ENCODE peak calls at places on chromosomes 6 and 20, in four cellular contexts. One of them, this sample, is unnamed.
A peak's percentile ranks its signal among the peaks of the same experiment; 100 is the strongest.

GRCh38 chr6:39899540-39900295 is 34.5 kb downstream of the MOCS1 start:
- DNase-seq in foreskin keratinocyte: no peak
- DNase-seq in astrocyte of the spinal cord: no peak
- DNase-seq in GM20000: no peak
- DNase-seq in this sample: no peak

GRCh38 chr6:89984926-89985743 is 90.9 kb downstream of the GJA10 start:
- DNase-seq in astrocyte of the spinal cord: peak; percentile 73
- DNase-seq in foreskin keratinocyte: no peak
- DNase-seq in GM20000: no peak
- DNase-seq in this sample: peak; percentile 16

GRCh38 chr20:50368813-50369224 is 141.4 kb upstream of the PTPN1 start:
- DNase-seq in foreskin keratinocyte: no peak
- DNase-seq in GM20000: no peak
- DNase-seq in astrocyte of the spinal cord: no peak
- DNase-seq in this sample: no peak

GRCh38 chr6:38185752-38186151 is 366.2 kb downstream of the ZFAND3 start:
- DNase-seq in astrocyte of the spinal cord: no peak
- DNase-seq in GM20000: no peak
- DNase-seq in foreskin keratinocyte: no peak
- DNase-seq in this sample: no peak

GRCh38 chr6:25369450-25370086 is 90.4 kb downstream of the CARMIL1 start:
- DNase-seq in astrocyte of the spinal cord: no peak
- DNase-seq in foreskin keratinocyte: no peak
- DNase-seq in GM20000: peak; percentile 11
- DNase-seq in this sample: no peak

GRCh38 chr20:32922466-32922865 is 63.7 kb downstream of the EFCAB8 start:
- DNase-seq in GM20000: no peak
- DNase-seq in foreskin keratinocyte: no peak
- DNase-seq in astrocyte of the spinal cord: no peak
- DNase-seq in this sample: no peak

GRCh38 chr20:38307371-38308046 is 3.6 kb downstream of the BPI start:
- DNase-seq in GM20000: no peak
- DNase-seq in astrocyte of the spinal cord: peak; percentile 61
- DNase-seq in foreskin keratinocyte: peak; percentile 17
- DNase-seq in this sample: no peak

GRCh38 chr20:50815162-50815989 is 20.5 kb downstream of the BCAS4 start:
- DNase-seq in GM20000: no peak
- DNase-seq in astrocyte of the spinal cord: peak; percentile 79
- DNase-seq in foreskin keratinocyte: no peak
- DNase-seq in this sample: no peak

GRCh38 chr6:36607782-36608386 is 13.7 kb downstream of the SRSF3 start:
- DNase-seq in astrocyte of the spinal cord: no peak
- DNase-seq in foreskin keratinocyte: peak; percentile 93
- DNase-seq in GM20000: no peak
- DNase-seq in this sample: no peak

GRCh38 chr6:85394853-85395538 is 54.9 kb upstream of the NT5E start:
- DNase-seq in GM20000: no peak
- DNase-seq in astrocyte of the spinal cord: peak; percentile 49
- DNase-seq in foreskin keratinocyte: no peak
- DNase-seq in this sample: no peak

GRCh38 chr6:63487123-63487813 is 85.0 kb upstream of the LOC128125822 start:
- DNase-seq in foreskin keratinocyte: peak; percentile 35
- DNase-seq in astrocyte of the spinal cord: no peak
- DNase-seq in GM20000: no peak
- DNase-seq in this sample: no peak

GRCh38 chr6:150813993-150814359 is 51.5 kb upstream of the MTHFD1L start:
- DNase-seq in GM20000: peak; percentile 55
- DNase-seq in foreskin keratinocyte: peak; percentile 76
- DNase-seq in astrocyte of the spinal cord: peak; percentile 50
- DNase-seq in this sample: peak; percentile 53

GRCh38 chr20:21125072-21125848 is 622 bp upstream of the KIZ start:
- DNase-seq in GM20000: peak; percentile 12
- DNase-seq in astrocyte of the spinal cord: no peak
- DNase-seq in foreskin keratinocyte: no peak
- DNase-seq in this sample: no peak
- TF ChIP-seq CTCF in GM20000: no peak
- TF ChIP-seq CTCF in astrocyte of the spinal cord: no peak
- TF ChIP-seq CTCF in foreskin keratinocyte: no peak
- TF ChIP-seq CTCF in this sample: no peak

GRCh38 chr6:28212510-28213212 is 12.4 kb upstream of the ZSCAN9 start:
- DNase-seq in GM20000: peak; percentile 69
- DNase-seq in astrocyte of the spinal cord: peak; percentile 86
- DNase-seq in foreskin keratinocyte: peak; percentile 86
- DNase-seq in this sample: peak; percentile 74
- TF ChIP-seq CTCF in GM20000: peak; percentile 8
- TF ChIP-seq CTCF in astrocyte of the spinal cord: no peak
- TF ChIP-seq CTCF in foreskin keratinocyte: peak; percentile 66
- TF ChIP-seq CTCF in this sample: no peak

GRCh38 chr6:118252474-118252873 is 295.6 kb upstream of the PLN start:
- DNase-seq in GM20000: peak; percentile 22
- DNase-seq in foreskin keratinocyte: no peak
- DNase-seq in astrocyte of the spinal cord: no peak
- DNase-seq in this sample: peak; percentile 25
- TF ChIP-seq CTCF in GM20000: no peak
- TF ChIP-seq CTCF in foreskin keratinocyte: no peak
- TF ChIP-seq CTCF in astrocyte of the spinal cord: no peak
- TF ChIP-seq CTCF in this sample: no peak

GRCh38 chr20:60011512-60012507 is 53.6 kb downstream of the CDH26 start:
- DNase-seq in GM20000: no peak
- DNase-seq in astrocyte of the spinal cord: no peak
- DNase-seq in foreskin keratinocyte: no peak
- DNase-seq in this sample: no peak

GRCh38 chr20:60010689-60011417 is 52.6 kb downstream of the CDH26 start:
- DNase-seq in astrocyte of the spinal cord: no peak
- DNase-seq in foreskin keratinocyte: no peak
- DNase-seq in GM20000: no peak
- DNase-seq in this sample: no peak

GRCh38 chr20:60009318-60009717 is 51.1 kb downstream of the CDH26 start:
- DNase-seq in foreskin keratinocyte: no peak
- DNase-seq in GM20000: no peak
- DNase-seq in astrocyte of the spinal cord: no peak
- DNase-seq in this sample: no peak

GRCh38 chr20:60008130-60008808 is 50.0 kb downstream of the CDH26 start:
- DNase-seq in foreskin keratinocyte: no peak
- DNase-seq in astrocyte of the spinal cord: no peak
- DNase-seq in GM20000: no peak
- DNase-seq in this sample: no peak

DNA sequence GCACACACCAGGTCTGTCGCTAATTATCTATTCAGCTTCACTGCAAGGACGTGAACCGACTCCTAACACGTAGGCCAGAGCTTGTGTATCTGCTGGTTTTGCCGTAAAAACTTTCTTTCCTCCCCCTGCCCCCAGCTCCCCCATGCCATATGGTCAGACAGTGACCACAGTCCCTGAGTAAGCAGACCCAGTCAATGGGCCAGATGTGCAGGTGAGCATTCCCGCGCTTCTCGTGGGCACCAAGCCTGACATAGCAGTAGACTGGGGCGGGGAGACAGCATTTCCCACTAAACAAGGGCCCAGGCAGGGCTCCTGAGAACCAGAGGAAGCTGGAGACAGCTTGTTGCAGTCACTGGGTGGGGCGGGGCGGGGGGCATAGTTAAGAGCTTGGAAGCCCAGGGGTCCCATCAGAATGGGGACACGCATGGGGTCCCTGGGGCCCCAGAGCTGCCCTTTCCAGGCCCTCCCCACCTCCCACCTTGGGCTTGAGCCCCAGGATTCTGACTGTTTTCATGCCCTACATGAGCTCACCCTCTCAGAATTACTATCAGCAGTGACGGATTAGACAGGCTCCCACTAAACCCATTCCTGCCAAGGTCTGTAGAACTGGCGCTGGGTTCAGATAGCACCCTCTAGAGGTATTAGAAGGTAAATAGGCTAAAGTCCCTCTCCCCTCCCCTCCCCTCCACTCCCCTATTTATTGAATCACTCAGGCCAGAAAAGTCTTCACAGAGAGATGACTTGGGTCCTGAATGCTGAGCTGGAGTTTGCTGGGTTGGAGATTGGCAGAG is 51.8 kb downstream of the CDH26 start:
- DNase-seq in foreskin keratinocyte: no peak
- DNase-seq in GM20000: no peak
- DNase-seq in astrocyte of the spinal cord: no peak
- DNase-seq in this sample: no peak
- TF ChIP-seq CTCF in foreskin keratinocyte: peak; percentile 53
- TF ChIP-seq CTCF in GM20000: no peak
- TF ChIP-seq CTCF in astrocyte of the spinal cord: no peak
- TF ChIP-seq CTCF in this sample: no peak

GRCh38 chr20:62900052-62900691 is 26.1 kb downstream of the DIDO1 start:
- DNase-seq in foreskin keratinocyte: peak; percentile 56
- DNase-seq in GM20000: peak; percentile 90
- DNase-seq in astrocyte of the spinal cord: peak; percentile 68
- DNase-seq in this sample: peak; percentile 92
- TF ChIP-seq CTCF in foreskin keratinocyte: peak; percentile 88
- TF ChIP-seq CTCF in GM20000: peak; percentile 93
- TF ChIP-seq CTCF in astrocyte of the spinal cord: peak; percentile 93
- TF ChIP-seq CTCF in this sample: peak; percentile 95

GRCh38 chr20:24999568-24999967 is 7.0 kb upstream of the APMAP start:
- DNase-seq in GM20000: no peak
- DNase-seq in foreskin keratinocyte: no peak
- DNase-seq in astrocyte of the spinal cord: no peak
- DNase-seq in this sample: no peak

GRCh38 chr20:25003002-25003401 is 10.5 kb upstream of the APMAP start:
- DNase-seq in astrocyte of the spinal cord: no peak
- DNase-seq in foreskin keratinocyte: no peak
- DNase-seq in GM20000: no peak
- DNase-seq in this sample: no peak

GRCh38 chr20:24998631-24999445 is 6.3 kb upstream of the APMAP start:
- DNase-seq in astrocyte of the spinal cord: no peak
- DNase-seq in GM20000: no peak
- DNase-seq in foreskin keratinocyte: no peak
- DNase-seq in this sample: no peak

GRCh38 chr20:24998121-24998520 is 5.6 kb upstream of the APMAP start:
- DNase-seq in GM20000: no peak
- DNase-seq in astrocyte of the spinal cord: no peak
- DNase-seq in foreskin keratinocyte: no peak
- DNase-seq in this sample: no peak

GRCh38 chr20:25000268-25000801 is 7.8 kb upstream of the APMAP start:
- DNase-seq in foreskin keratinocyte: peak; percentile 92
- DNase-seq in GM20000: no peak
- DNase-seq in astrocyte of the spinal cord: peak; percentile 10
- DNase-seq in this sample: no peak
- TF ChIP-seq CTCF in foreskin keratinocyte: peak; percentile 46
- TF ChIP-seq CTCF in GM20000: no peak
- TF ChIP-seq CTCF in astrocyte of the spinal cord: no peak
- TF ChIP-seq CTCF in this sample: no peak

GRCh38 chr20:42204261-42204660 is 586.1 kb upstream of the CHD6 start:
- DNase-seq in foreskin keratinocyte: no peak
- DNase-seq in astrocyte of the spinal cord: no peak
- DNase-seq in GM20000: no peak
- DNase-seq in this sample: no peak
- TF ChIP-seq CTCF in foreskin keratinocyte: no peak
- TF ChIP-seq CTCF in astrocyte of the spinal cord: no peak
- TF ChIP-seq CTCF in GM20000: peak; percentile 9
- TF ChIP-seq CTCF in this sample: no peak

GRCh38 chr20:9071976-9072726 is 3.3 kb downstream of the PLCB4 start:
- DNase-seq in astrocyte of the spinal cord: no peak
- DNase-seq in GM20000: no peak
- DNase-seq in foreskin keratinocyte: no peak
- DNase-seq in this sample: no peak
- TF ChIP-seq CTCF in astrocyte of the spinal cord: no peak
- TF ChIP-seq CTCF in GM20000: no peak
- TF ChIP-seq CTCF in foreskin keratinocyte: no peak
- TF ChIP-seq CTCF in this sample: no peak